ENCODE peak calls at places on chromosomes 12 and 14, in four cellular contexts. One of them, this sample, is unnamed.

GRCh38 chr12:62123721-62124203 is 136.4 kb upstream of the USP15 start:
- DNase-seq in AG04450: peak
- DNase-seq in neural progenitor cell: peak
- DNase-seq in effector memory CD4-positive, alpha-beta T cell: no peak
- DNase-seq in this sample: peak

GRCh38 chr12:16012086-16012485 is 101.0 kb downstream of the DERA start:
- DNase-seq in AG04450: no peak
- DNase-seq in neural progenitor cell: no peak
- DNase-seq in effector memory CD4-positive, alpha-beta T cell: no peak
- DNase-seq in this sample: no peak

GRCh38 chr12:57213068-57213715 is 3.4 kb upstream of the NXPH4 start:
- DNase-seq in AG04450: peak
- DNase-seq in neural progenitor cell: peak
- DNase-seq in effector memory CD4-positive, alpha-beta T cell: peak
- DNase-seq in this sample: peak

GRCh38 chr12:62603811-62604098 is 137.1 kb downstream of the MON2 start:
- DNase-seq in AG04450: no peak
- DNase-seq in neural progenitor cell: no peak
- DNase-seq in effector memory CD4-positive, alpha-beta T cell: no peak
- DNase-seq in this sample: no peak

GRCh38 chr12:105935106-105935505 is 203.6 kb downstream of the NUAK1 start:
- DNase-seq in AG04450: no peak
- DNase-seq in neural progenitor cell: no peak
- DNase-seq in effector memory CD4-positive, alpha-beta T cell: no peak
- DNase-seq in this sample: no peak

GRCh38 chr14:52112336-52113018 is 43.6 kb upstream of the NID2 start:
- DNase-seq in AG04450: no peak
- DNase-seq in neural progenitor cell: no peak
- DNase-seq in effector memory CD4-positive, alpha-beta T cell: no peak
- DNase-seq in this sample: no peak

GRCh38 chr14:89856871-89857345 is 97.6 kb downstream of the EFCAB11 start:
- DNase-seq in AG04450: no peak
- DNase-seq in neural progenitor cell: no peak
- DNase-seq in effector memory CD4-positive, alpha-beta T cell: no peak
- DNase-seq in this sample: peak

GRCh38 chr14:33647385-33647786 is 303.5 kb downstream of the EGLN3 start:
- DNase-seq in AG04450: peak
- DNase-seq in neural progenitor cell: no peak
- DNase-seq in effector memory CD4-positive, alpha-beta T cell: no peak
- DNase-seq in this sample: no peak

GRCh38 chr12:92551210-92551609 is 151.6 kb upstream of the PLEKHG7 start:
- DNase-seq in AG04450: no peak
- DNase-seq in neural progenitor cell: no peak
- DNase-seq in effector memory CD4-positive, alpha-beta T cell: no peak
- DNase-seq in this sample: no peak

GRCh38 chr12:75542942-75543341 is 31.5 kb upstream of the KRR1 start:
- DNase-seq in AG04450: no peak
- DNase-seq in neural progenitor cell: no peak
- DNase-seq in effector memory CD4-positive, alpha-beta T cell: no peak
- DNase-seq in this sample: no peak

GRCh38 chr12:8773456-8773855 is 49.0 kb upstream of the A2ML1 start:
- DNase-seq in AG04450: no peak
- DNase-seq in neural progenitor cell: no peak
- DNase-seq in effector memory CD4-positive, alpha-beta T cell: no peak
- DNase-seq in this sample: no peak

GRCh38 chr12:57625261-57626032 is 7.6 kb downstream of the B4GALNT1 start:
- DNase-seq in AG04450: no peak
- DNase-seq in neural progenitor cell: no peak
- DNase-seq in effector memory CD4-positive, alpha-beta T cell: no peak
- DNase-seq in this sample: no peak

GRCh38 chr12:1413930-1414329 is 180.5 kb downstream of the FBXL14 start:
- DNase-seq in AG04450: no peak
- DNase-seq in neural progenitor cell: no peak
- DNase-seq in effector memory CD4-positive, alpha-beta T cell: no peak
- DNase-seq in this sample: no peak

GRCh38 chr12:46388427-46388992 is 15.9 kb upstream of the SLC38A2 start:
- DNase-seq in AG04450: no peak
- DNase-seq in neural progenitor cell: no peak
- DNase-seq in effector memory CD4-positive, alpha-beta T cell: no peak
- DNase-seq in this sample: no peak

GRCh38 chr12:46389130-46389616 is 16.6 kb upstream of the SLC38A2 start:
- DNase-seq in AG04450: no peak
- DNase-seq in neural progenitor cell: no peak
- DNase-seq in effector memory CD4-positive, alpha-beta T cell: no peak
- DNase-seq in this sample: no peak

GRCh38 chr12:46386877-46387629 is 14.5 kb upstream of the SLC38A2 start:
- DNase-seq in AG04450: no peak
- DNase-seq in neural progenitor cell: peak
- DNase-seq in effector memory CD4-positive, alpha-beta T cell: no peak
- DNase-seq in this sample: no peak

GRCh38 chr12:46386360-46386867 is 13.8 kb upstream of the SLC38A2 start:
- DNase-seq in AG04450: peak
- DNase-seq in neural progenitor cell: no peak
- DNase-seq in effector memory CD4-positive, alpha-beta T cell: no peak
- DNase-seq in this sample: no peak

DNA sequence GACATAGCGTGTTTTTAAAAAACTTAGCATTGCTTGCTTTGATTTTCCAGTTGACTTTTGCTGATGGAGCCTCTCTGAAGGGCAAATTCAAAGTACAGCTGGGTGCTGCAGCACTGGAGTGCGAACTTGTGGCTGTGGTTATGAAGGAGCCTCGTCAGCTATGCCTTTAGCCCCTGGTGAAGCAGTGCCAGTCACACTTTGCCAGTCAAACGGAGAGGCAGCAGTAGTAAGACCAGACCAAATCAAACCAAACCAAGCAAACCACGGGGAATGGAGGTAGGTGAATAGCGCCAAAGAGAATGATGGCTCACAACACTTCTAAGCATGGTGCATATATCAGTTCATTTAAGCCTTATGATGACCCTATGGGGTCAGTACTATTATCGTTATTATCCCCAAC is 15.1 kb upstream of the SLC38A2 start:
- DNase-seq in AG04450: no peak
- DNase-seq in neural progenitor cell: no peak
- DNase-seq in effector memory CD4-positive, alpha-beta T cell: no peak
- DNase-seq in this sample: no peak
- H3K4me3 ChIP-seq in AG04450: no peak
- H3K4me3 ChIP-seq in neural progenitor cell: no peak
- H3K4me3 ChIP-seq in effector memory CD4-positive, alpha-beta T cell: no peak
- H3K4me3 ChIP-seq in this sample: no peak

GRCh38 chr12:122064780-122065588 is 13.6 kb upstream of the MLXIP start:
- DNase-seq in AG04450: no peak
- DNase-seq in neural progenitor cell: peak
- DNase-seq in effector memory CD4-positive, alpha-beta T cell: no peak
- DNase-seq in this sample: no peak
- H3K4me3 ChIP-seq in AG04450: no peak
- H3K4me3 ChIP-seq in neural progenitor cell: no peak
- H3K4me3 ChIP-seq in effector memory CD4-positive, alpha-beta T cell: no peak
- H3K4me3 ChIP-seq in this sample: no peak

GRCh38 chr12:79689041-79689476 is 1.7 kb downstream of the PAWR start:
- DNase-seq in AG04450: no peak
- DNase-seq in neural progenitor cell: no peak
- DNase-seq in effector memory CD4-positive, alpha-beta T cell: no peak
- DNase-seq in this sample: no peak

GRCh38 chr12:79688376-79689040 is 2.3 kb downstream of the PAWR start:
- DNase-seq in AG04450: no peak
- DNase-seq in neural progenitor cell: no peak
- DNase-seq in effector memory CD4-positive, alpha-beta T cell: no peak
- DNase-seq in this sample: no peak

GRCh38 chr12:79689477-79690155 is 1.1 kb downstream of the PAWR start:
- DNase-seq in AG04450: no peak
- DNase-seq in neural progenitor cell: peak
- DNase-seq in effector memory CD4-positive, alpha-beta T cell: no peak
- DNase-seq in this sample: peak

GRCh38 chr12:79686171-79686570 is 4.6 kb downstream of the PAWR start:
- DNase-seq in AG04450: no peak
- DNase-seq in neural progenitor cell: no peak
- DNase-seq in effector memory CD4-positive, alpha-beta T cell: no peak
- DNase-seq in this sample: no peak

GRCh38 chr12:79687711-79688270 is 3.0 kb downstream of the PAWR start:
- DNase-seq in AG04450: no peak
- DNase-seq in neural progenitor cell: peak
- DNase-seq in effector memory CD4-positive, alpha-beta T cell: no peak
- DNase-seq in this sample: peak
- H3K4me3 ChIP-seq in AG04450: peak
- H3K4me3 ChIP-seq in neural progenitor cell: peak
- H3K4me3 ChIP-seq in effector memory CD4-positive, alpha-beta T cell: no peak
- H3K4me3 ChIP-seq in this sample: no peak

DNA sequence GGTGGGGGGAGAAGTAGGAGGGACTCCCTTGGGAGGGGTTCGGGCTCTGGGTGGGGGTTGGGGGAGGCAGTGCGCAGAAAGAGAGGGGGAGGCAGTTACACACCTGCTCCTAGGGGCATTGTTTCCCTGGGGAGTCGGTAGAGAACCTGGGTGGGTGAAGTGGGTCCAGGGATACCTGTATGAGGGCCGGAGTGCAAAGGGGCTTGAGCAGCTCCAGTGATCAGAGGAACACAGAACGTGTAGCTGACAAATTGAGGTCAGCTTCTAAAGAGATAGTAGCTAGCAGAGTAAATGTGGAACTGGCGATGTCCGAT is 430 bp downstream of the SMARCD1 start:
- DNase-seq in AG04450: no peak
- DNase-seq in neural progenitor cell: no peak
- DNase-seq in effector memory CD4-positive, alpha-beta T cell: no peak
- DNase-seq in this sample: no peak
- H3K4me3 ChIP-seq in AG04450: peak
- H3K4me3 ChIP-seq in neural progenitor cell: peak
- H3K4me3 ChIP-seq in effector memory CD4-positive, alpha-beta T cell: peak
- H3K4me3 ChIP-seq in this sample: peak

GRCh38 chr14:30445852-30446251 is 113.1 kb upstream of the G2E3 start:
- DNase-seq in AG04450: no peak
- DNase-seq in neural progenitor cell: no peak
- DNase-seq in effector memory CD4-positive, alpha-beta T cell: no peak
- DNase-seq in this sample: no peak
- H3K4me3 ChIP-seq in AG04450: no peak
- H3K4me3 ChIP-seq in neural progenitor cell: no peak
- H3K4me3 ChIP-seq in effector memory CD4-positive, alpha-beta T cell: no peak
- H3K4me3 ChIP-seq in this sample: no peak

GRCh38 chr14:75513911-75514672 is 8.2 kb upstream of the BATF start:
- DNase-seq in AG04450: no peak
- DNase-seq in neural progenitor cell: no peak
- DNase-seq in effector memory CD4-positive, alpha-beta T cell: peak
- DNase-seq in this sample: no peak

GRCh38 chr14:75518625-75519024 is 3.6 kb upstream of the BATF start:
- DNase-seq in AG04450: no peak
- DNase-seq in neural progenitor cell: peak
- DNase-seq in effector memory CD4-positive, alpha-beta T cell: no peak
- DNase-seq in this sample: peak

GRCh38 chr14:75514673-75515630 is 7.3 kb upstream of the BATF start:
- DNase-seq in AG04450: no peak
- DNase-seq in neural progenitor cell: peak
- DNase-seq in effector memory CD4-positive, alpha-beta T cell: peak
- DNase-seq in this sample: peak

GRCh38 chr14:75519394-75519793 is 2.9 kb upstream of the BATF start:
- DNase-seq in AG04450: no peak
- DNase-seq in neural progenitor cell: no peak
- DNase-seq in effector memory CD4-positive, alpha-beta T cell: no peak
- DNase-seq in this sample: no peak

DNA sequence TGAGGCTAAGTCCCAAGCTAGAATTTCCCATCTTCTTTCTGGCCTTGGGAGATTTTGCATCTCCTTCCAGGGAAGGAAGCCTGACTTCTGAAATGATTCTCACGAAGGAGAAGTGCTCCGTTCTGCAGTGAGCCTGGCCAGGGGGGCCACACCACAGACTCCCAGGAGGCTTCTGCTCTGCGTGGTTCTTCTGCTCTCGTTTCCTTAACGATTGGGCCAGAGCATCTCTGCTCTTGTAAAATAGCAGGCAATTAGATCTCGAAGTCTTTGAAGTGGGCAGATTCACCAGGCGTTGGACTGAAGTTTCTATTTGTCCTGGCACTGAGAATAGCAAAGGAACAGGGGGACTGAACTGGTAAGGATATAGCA is 6.7 kb upstream of the BATF start:
- DNase-seq in AG04450: no peak
- DNase-seq in neural progenitor cell: no peak
- DNase-seq in effector memory CD4-positive, alpha-beta T cell: no peak
- DNase-seq in this sample: no peak
- H3K4me3 ChIP-seq in AG04450: no peak
- H3K4me3 ChIP-seq in neural progenitor cell: no peak
- H3K4me3 ChIP-seq in effector memory CD4-positive, alpha-beta T cell: peak
- H3K4me3 ChIP-seq in this sample: peak

DNA sequence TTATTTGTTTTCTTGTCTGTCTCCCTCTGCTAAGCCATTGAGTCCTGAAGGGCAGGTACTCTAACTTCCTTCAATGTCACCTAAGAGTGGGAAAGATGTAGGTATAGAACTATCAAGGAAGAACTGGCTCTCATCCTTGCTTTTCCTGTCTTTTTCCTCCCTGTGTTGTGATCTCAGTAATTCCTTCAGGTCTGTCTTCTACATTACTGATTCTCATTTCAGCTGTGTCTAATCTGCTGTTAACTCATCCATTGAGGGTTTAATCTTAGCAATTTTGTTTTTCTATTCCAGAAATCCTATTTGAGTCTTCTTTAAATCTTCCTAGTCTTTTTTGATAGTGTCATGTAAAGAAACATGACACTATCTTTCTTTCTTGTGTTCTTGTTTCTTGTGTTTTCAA is 124.5 kb upstream of the PLXNC1 start:
- DNase-seq in AG04450: no peak
- DNase-seq in neural progenitor cell: no peak
- DNase-seq in effector memory CD4-positive, alpha-beta T cell: no peak
- DNase-seq in this sample: no peak
- H3K4me3 ChIP-seq in AG04450: no peak
- H3K4me3 ChIP-seq in neural progenitor cell: no peak
- H3K4me3 ChIP-seq in effector memory CD4-positive, alpha-beta T cell: no peak
- H3K4me3 ChIP-seq in this sample: no peak

GRCh38 chr12:29582677-29583076 is 85.2 kb upstream of the OVCH1 start:
- DNase-seq in AG04450: no peak
- DNase-seq in neural progenitor cell: no peak
- DNase-seq in effector memory CD4-positive, alpha-beta T cell: no peak
- DNase-seq in this sample: peak
- H3K4me3 ChIP-seq in AG04450: no peak
- H3K4me3 ChIP-seq in neural progenitor cell: no peak
- H3K4me3 ChIP-seq in effector memory CD4-positive, alpha-beta T cell: no peak
- H3K4me3 ChIP-seq in this sample: no peak

GRCh38 chr14:86346818-86347384 is 817.0 kb downstream of the FLRT2 start:
- DNase-seq in AG04450: no peak
- DNase-seq in neural progenitor cell: no peak
- DNase-seq in effector memory CD4-positive, alpha-beta T cell: no peak
- DNase-seq in this sample: no peak
- H3K4me3 ChIP-seq in AG04450: peak
- H3K4me3 ChIP-seq in neural progenitor cell: no peak
- H3K4me3 ChIP-seq in effector memory CD4-positive, alpha-beta T cell: no peak
- H3K4me3 ChIP-seq in this sample: no peak

This sample was measured in small intestine.